ENCODE peak calls at places on chromosomes 7 and 10, in four cellular contexts. One of them, this sample, is unnamed.

GRCh38 chr10:112159469-112159868 is 24.1 kb downstream of the GPAM start:
- DNase-seq in IMR-90: no peak
- DNase-seq in small intestine: no peak
- DNase-seq in MCF 10A: no peak
- DNase-seq in this sample: no peak

GRCh38 chr7:73451780-73452398 is 18.3 kb downstream of the FZD9 start:
- DNase-seq in MCF 10A: peak
- DNase-seq in small intestine: peak
- DNase-seq in IMR-90: peak
- DNase-seq in this sample: peak

GRCh38 chr10:60124536-60124935 is 218.2 kb upstream of the CCDC6 start:
- DNase-seq in MCF 10A: no peak
- DNase-seq in small intestine: no peak
- DNase-seq in IMR-90: no peak
- DNase-seq in this sample: no peak

GRCh38 chr7:142556745-142557144 is 192.5 kb upstream of the PRSS1 start:
- DNase-seq in MCF 10A: peak
- DNase-seq in small intestine: peak
- DNase-seq in IMR-90: peak
- DNase-seq in this sample: peak

GRCh38 chr10:114304566-114305421 is 65.7 kb downstream of the VWA2 start:
- DNase-seq in MCF 10A: no peak
- DNase-seq in small intestine: peak
- DNase-seq in IMR-90: no peak
- DNase-seq in this sample: peak

GRCh38 chr10:30435068-30435422 is 1.1 kb downstream of the MAP3K8 start:
- DNase-seq in small intestine: no peak
- DNase-seq in MCF 10A: peak
- DNase-seq in IMR-90: peak
- DNase-seq in this sample: no peak

GRCh38 chr7:34315032-34315431 is 343.0 kb upstream of the NPSR1 start:
- DNase-seq in small intestine: no peak
- DNase-seq in IMR-90: peak
- DNase-seq in MCF 10A: no peak
- DNase-seq in this sample: peak

GRCh38 chr7:137091396-137091795 is 222.9 kb downstream of the CHRM2 start:
- DNase-seq in small intestine: no peak
- DNase-seq in MCF 10A: peak
- DNase-seq in IMR-90: no peak
- DNase-seq in this sample: peak

This sample was measured in ELR.